ENCODE peak calls at places on chromosomes 6 and 20, in eight cellular contexts. E, A, W, Y, U, C, M and N are unnamed samples.

GRCh38 chr6:63307581-63308246 is 12.1 kb downstream of the LGSN start:
- DNase-seq in U (peak), M (no peak), Y (no peak), C (peak), W (peak), E (no peak), A (no peak), N (peak)

GRCh38 chr6:56555438-56555872 is 87.2 kb downstream of the DST start:
- DNase-seq in Y (no peak), E (no peak), U (no peak), A (no peak), C (peak), W (no peak), M (peak), N (peak)

GRCh38 chr6:146857180-146857959 is 258.6 kb downstream of the ADGB start:
- DNase-seq in Y (peak), M (peak), A (peak), W (peak), U (peak), C (peak), E (peak), N (peak)

GRCh38 chr6:121851056-121851455 is 415.6 kb downstream of the GJA1 start:
- DNase-seq in M (no peak), E (peak), Y (no peak), A (no peak), W (no peak), C (no peak), U (no peak), N (no peak)

GRCh38 chr20:6469695-6470094 is 297.8 kb upstream of the BMP2 start:
- DNase-seq in E (no peak), Y (no peak), C (no peak), M (no peak), U (no peak), W (no peak), A (no peak), N (no peak)

GRCh38 chr20:10505320-10506226 is 70.5 kb downstream of the SLX4IP start:
- DNase-seq in A (no peak), W (no peak), C (peak), Y (peak), E (peak), U (no peak), M (peak), N (no peak)

GRCh38 chr6:30842754-30843610 is 41.3 kb upstream of the DDR1 start:
- DNase-seq in Y (no peak), C (no peak), M (no peak), E (no peak), U (no peak), W (no peak), A (no peak), N (no peak)

GRCh38 chr20:59662161-59662560 is 57.8 kb downstream of the PHACTR3 start:
- DNase-seq in M (no peak), Y (no peak), W (no peak), U (no peak), C (no peak), A (no peak), E (no peak), N (no peak)

GRCh38 chr6:40550096-40550731 is 37.0 kb downstream of the LRFN2 start:
- DNase-seq in M (no peak), A (peak), E (peak), C (peak), U (peak), W (peak), Y (peak), N (no peak)

GRCh38 chr6:139334791-139335446 is 39.5 kb downstream of the CITED2 start:
- DNase-seq in A (no peak), Y (no peak), U (no peak), M (no peak), E (no peak), W (no peak), C (peak), N (no peak)

GRCh38 chr20:31833130-31833930 is 12.1 kb downstream of the FOXS1 start:
- DNase-seq in E (no peak), C (peak), M (no peak), Y (no peak), U (peak), W (peak), A (peak), N (no peak)

GRCh38 chr20:36153204-36153603 is 1.3 kb upstream of the EPB41L1 start:
- DNase-seq in A (no peak), W (no peak), C (no peak), U (no peak), Y (no peak), M (no peak), E (no peak), N (no peak)

GRCh38 chr20:53609501-53610445 is 16.1 kb upstream of the ZNF217 start:
- DNase-seq in U (peak), A (peak), W (peak), E (no peak), Y (no peak), M (peak), C (peak), N (peak)

GRCh38 chr6:76852776-76853175 is 610.5 kb downstream of the HTR1B start:
- DNase-seq in U (no peak), E (no peak), A (no peak), M (no peak), C (peak), W (no peak), Y (no peak), N (no peak)

GRCh38 chr6:15953152-15953880 is 175.6 kb upstream of the MYLIP start:
- DNase-seq in M (no peak), A (no peak), Y (no peak), U (no peak), E (no peak), C (peak), W (no peak), N (no peak)

GRCh38 chr6:139376604-139377218 is 2.3 kb upstream of the CITED2 start:
- DNase-seq in W (no peak), C (peak), A (no peak), U (peak), Y (peak), E (peak), M (peak), N (no peak)

GRCh38 chr20:48772183-48772976 is 55.4 kb downstream of the PREX1 start:
- DNase-seq in A (no peak), Y (no peak), E (peak), W (peak), U (no peak), M (peak), C (no peak), N (no peak)

GRCh38 chr6:26553739-26554668 is 15.8 kb downstream of the HMGN4 start:
- DNase-seq in C (peak), M (peak), Y (peak), A (peak), U (peak), W (peak), E (peak), N (peak)

GRCh38 chr6:157323924-157324276 is 581 bp upstream of the TMEM242 start:
- DNase-seq in A (no peak), U (peak), Y (peak), M (peak), W (peak), E (peak), C (peak), N (no peak)

GRCh38 chr20:44209691-44210421 is 715 bp downstream of the OSER1 start:
- DNase-seq in A (no peak), Y (peak), C (peak), W (peak), U (peak), E (peak), M (no peak), N (no peak)

GRCh38 chr6:89348372-89348771 is 4.2 kb downstream of the UBE2J1 start:
- DNase-seq in W (no peak), E (no peak), U (no peak), C (peak), A (no peak), M (no peak), Y (no peak), N (no peak)

GRCh38 chr6:71419954-71420692 is 131.5 kb downstream of the OGFRL1 start:
- DNase-seq in A (no peak), C (peak), U (no peak), E (peak), M (peak), W (no peak), Y (peak), N (no peak)